ENCODE peak calls at places on chromosomes 6 and 20, in nine cellular contexts. Y, X, Q, F, K, L, O, H and P are unnamed samples.

GRCh38 chr6:166952567-166953464 is 3.5 kb downstream of the RNASET2 start:
- DNase-seq in Q (no peak), O (peak), F (no peak), X (no peak), K (no peak), H (no peak), Y (no peak), L (no peak), P (no peak)

GRCh38 chr6:55664581-55665223 is 85.7 kb upstream of the HMGCLL1 start:
- DNase-seq in X (no peak), H (no peak), L (no peak), K (no peak), F (no peak), Q (no peak), Y (no peak), O (no peak), P (no peak)

GRCh38 chr20:47429409-47429808 is 72.3 kb upstream of the NCOA3 start:
- DNase-seq in L (no peak), X (no peak), K (no peak), Q (no peak), F (no peak), H (no peak), Y (no peak), O (no peak), P (no peak)

GRCh38 chr6:127879685-127880084 is 21.2 kb downstream of the THEMIS start:
- DNase-seq in H (no peak), Y (no peak), O (peak), K (no peak), F (peak), Q (no peak), X (peak), L (peak), P (no peak)

GRCh38 chr6:113967777-113968176 is 3.2 kb downstream of the HDAC2 start:
- DNase-seq in X (no peak), Q (no peak), H (no peak), O (no peak), L (no peak), K (no peak), F (no peak), Y (no peak), P (no peak)

GRCh38 chr6:30544666-30545272 is 11.5 kb downstream of the GNL1 start:
- DNase-seq in F (no peak), Y (no peak), K (no peak), O (no peak), Q (peak), L (no peak), H (no peak), X (peak), P (no peak)

GRCh38 chr6:167731731-167732422 is 94.8 kb upstream of the AFDN start:
- DNase-seq in Y (no peak), O (no peak), Q (no peak), L (peak), H (no peak), F (no peak), K (no peak), X (no peak), P (no peak)

GRCh38 chr6:30101423-30101938 is 11.4 kb downstream of the TRIM31 start:
- DNase-seq in L (no peak), H (no peak), Q (no peak), K (no peak), O (no peak), F (no peak), Y (no peak), X (no peak), P (no peak)

GRCh38 chr6:147909645-147910044 is 401.2 kb downstream of the SAMD5 start:
- DNase-seq in H (no peak), O (no peak), L (no peak), Y (no peak), X (no peak), K (no peak), F (no peak), Q (no peak), P (no peak)

GRCh38 chr20:56417402-56417801 is 5.3 kb downstream of the CASS4 start:
- DNase-seq in O (no peak), Y (no peak), L (no peak), Q (no peak), F (no peak), K (no peak), H (no peak), X (no peak), P (no peak)

GRCh38 chr20:61756446-61756845 is 309.2 kb downstream of the TAF4 start:
- DNase-seq in H (no peak), K (no peak), Y (no peak), F (peak), L (no peak), Q (no peak), X (peak), O (no peak), P (no peak)

GRCh38 chr20:40255368-40255767 is 433.7 kb downstream of the MAFB start:
- DNase-seq in Y (no peak), X (no peak), F (no peak), L (no peak), O (no peak), H (no peak), Q (no peak), K (no peak), P (no peak)

GRCh38 chr20:31564284-31564683 is 40.8 kb upstream of the ID1 start:
- DNase-seq in L (no peak), X (no peak), Q (no peak), H (no peak), O (no peak), F (no peak), K (no peak), Y (no peak), P (no peak)

GRCh38 chr20:40869416-40870147 is 159.0 kb upstream of the TOP1 start:
- DNase-seq in Q (no peak), K (no peak), F (no peak), O (no peak), H (no peak), Y (no peak), X (no peak), L (no peak), P (no peak)

GRCh38 chr6:10309826-10310405 is 105.0 kb downstream of the TFAP2A start:
- DNase-seq in Y (no peak), F (no peak), Q (no peak), X (peak), H (no peak), O (no peak), L (no peak), K (no peak), P (no peak)

GRCh38 chr6:107032051-107032450 is 4.1 kb downstream of the MTRES1 start:
- DNase-seq in Y (no peak), K (no peak), H (no peak), Q (no peak), X (no peak), O (no peak), L (no peak), F (no peak), P (no peak)

GRCh38 chr6:158518196-158519127 is 41.4 kb upstream of the TMEM181 start:
- DNase-seq in H (peak), L (peak), O (peak), F (peak), K (peak), Y (peak), X (peak), Q (peak), P (peak)

GRCh38 chr6:36124881-36125280 is 5.4 kb upstream of the MAPK13 start:
- DNase-seq in Q (no peak), H (no peak), Y (no peak), F (no peak), X (no peak), O (no peak), L (no peak), K (no peak), P (no peak)

GRCh38 chr6:143058987-143059386 is 1.7 kb upstream of the AIG1 start:
- DNase-seq in F (no peak), O (no peak), L (no peak), H (no peak), X (no peak), Y (no peak), Q (peak), K (no peak), P (no peak)

GRCh38 chr20:37999526-38000263 is 33.6 kb downstream of the TTI1 start:
- DNase-seq in O (no peak), F (no peak), L (peak), Q (no peak), K (no peak), H (no peak), X (no peak), Y (no peak), P (no peak)

GRCh38 chr20:58706150-58706892 is 13.7 kb downstream of the NPEPL1 start:
- DNase-seq in F (no peak), H (no peak), O (peak), Y (no peak), L (no peak), X (no peak), K (no peak), Q (no peak), P (no peak)

GRCh38 chr20:13008761-13009681 is at the start of gene SPTLC3:
- DNase-seq in F (peak), Q (peak), Y (no peak), O (no peak), H (no peak), X (peak), L (peak), K (no peak), P (no peak)

GRCh38 chr6:53171605-53172467 is 23.2 kb upstream of the GCM1 start:
- DNase-seq in Y (peak), H (peak), F (peak), X (peak), Q (peak), K (peak), O (peak), L (peak), P (peak)

GRCh38 chr6:43383021-43383667 is 13.7 kb upstream of the ZNF318 start:
- DNase-seq in F (no peak), L (no peak), Q (peak), Y (no peak), O (no peak), H (no peak), K (no peak), X (no peak), P (no peak)